ENCODE peak calls at places on chromosome 4, in eight cellular contexts. W, G, L, O, V, R, P and K are unnamed samples.

GRCh38 chr4:48778431-48779094 is 1.5 kb downstream of the FRYL start:
- DNase-seq in O (no peak), R (peak), L (no peak), G (peak), W (peak), P (no peak), V (no peak), K (no peak)

GRCh38 chr4:150212485-150212884 is 134.2 kb downstream of the DCLK2 start:
- DNase-seq in V (no peak), P (no peak), L (no peak), O (no peak), G (no peak), W (no peak), R (no peak), K (no peak)

GRCh38 chr4:119020158-119020557 is 115.5 kb upstream of the MYOZ2 start:
- DNase-seq in V (no peak), P (no peak), W (peak), O (no peak), G (peak), R (peak), L (no peak), K (no peak)

GRCh38 chr4:47913858-47914218 is 545 bp downstream of the NFXL1 start:
- DNase-seq in W (no peak), P (peak), O (peak), R (no peak), L (no peak), V (peak), G (no peak), K (peak)

GRCh38 chr4:3371581-3372001 is 70.2 kb upstream of the HGFAC start:
- DNase-seq in V (no peak), L (no peak), R (no peak), P (no peak), W (no peak), O (no peak), G (no peak), K (no peak)

GRCh38 chr4:107131295-107131694 is 95.2 kb upstream of the DKK2 start:
- DNase-seq in W (peak), R (peak), O (no peak), V (no peak), G (peak), P (no peak), L (no peak), K (no peak)

GRCh38 chr4:11105715-11106114 is 323.0 kb downstream of the HS3ST1 start:
- DNase-seq in O (no peak), W (no peak), G (no peak), P (no peak), R (no peak), L (no peak), V (no peak), K (no peak)

GRCh38 chr4:4762909-4763814 is 96.3 kb upstream of the MSX1 start:
- DNase-seq in V (no peak), W (peak), R (peak), G (peak), O (no peak), L (peak), P (peak), K (no peak)

GRCh38 chr4:140343303-140343702 is 30.1 kb upstream of the SCOC start:
- DNase-seq in G (no peak), W (no peak), R (no peak), L (no peak), P (no peak), V (no peak), O (no peak), K (no peak)

GRCh38 chr4:8547108-8547911 is 32.9 kb upstream of the GPR78 start:
- DNase-seq in O (no peak), W (peak), G (peak), L (no peak), R (peak), P (peak), V (peak), K (no peak)

GRCh38 chr4:152990471-152991131 is 54.5 kb downstream of the FHDC1 start:
- DNase-seq in L (no peak), P (no peak), R (no peak), G (no peak), W (no peak), V (no peak), O (no peak), K (no peak)

GRCh38 chr4:25908491-25908901 is 5.5 kb upstream of the SMIM20 start:
- DNase-seq in O (no peak), V (no peak), L (peak), W (peak), P (no peak), G (peak), R (peak), K (no peak)

GRCh38 chr4:70855464-70855863 is 15.8 kb upstream of the GRSF1 start:
- DNase-seq in O (no peak), R (no peak), P (no peak), L (no peak), G (no peak), W (no peak), V (no peak), K (no peak)

GRCh38 chr4:153497988-153498967 is 32.1 kb downstream of the TMEM131L start:
- DNase-seq in P (no peak), O (no peak), G (peak), V (peak), L (no peak), R (peak), W (peak), K (no peak)

GRCh38 chr4:14084598-14084997 is 457.1 kb upstream of the BOD1L1 start:
- DNase-seq in V (no peak), O (no peak), G (no peak), W (no peak), P (peak), L (no peak), R (no peak), K (no peak)

GRCh38 chr4:37476256-37476655 is 209.9 kb downstream of the RELL1 start:
- DNase-seq in G (no peak), P (no peak), V (no peak), W (no peak), L (no peak), O (no peak), R (no peak), K (no peak)

GRCh38 chr4:179112441-179113170 is 1670.4 kb upstream of the AGA start:
- DNase-seq in R (no peak), G (no peak), L (no peak), W (no peak), V (no peak), O (no peak), P (no peak), K (no peak)

GRCh38 chr4:2788532-2789103 is 4.3 kb upstream of the SH3BP2 start:
- DNase-seq in O (peak), W (no peak), R (no peak), G (peak), L (no peak), V (no peak), P (no peak), K (no peak)

GRCh38 chr4:120132935-120133334 is 66.3 kb upstream of the MAD2L1 start:
- DNase-seq in W (no peak), P (no peak), G (peak), R (peak), O (no peak), L (no peak), V (peak), K (no peak)

GRCh38 chr4:8555716-8556115 is 24.5 kb upstream of the GPR78 start:
- DNase-seq in R (no peak), O (no peak), W (no peak), G (no peak), P (no peak), V (no peak), L (no peak), K (no peak)

GRCh38 chr4:147780137-147780777 is 48.4 kb downstream of the ARHGAP10 start:
- DNase-seq in G (no peak), P (no peak), L (no peak), R (no peak), O (no peak), V (no peak), W (no peak), K (no peak)

GRCh38 chr4:42609051-42609450 is 47.9 kb downstream of the ATP8A1 start:
- DNase-seq in L (no peak), W (no peak), O (no peak), P (no peak), V (no peak), G (no peak), R (no peak), K (no peak)

GRCh38 chr4:26590639-26591038 is 6.8 kb downstream of the TBC1D19 start:
- DNase-seq in L (no peak), O (no peak), R (peak), G (no peak), P (no peak), W (no peak), V (no peak), K (no peak)

GRCh38 chr4:64883087-64883926 is 474.1 kb upstream of the TECRL start:
- DNase-seq in G (no peak), L (no peak), W (no peak), R (no peak), O (no peak), P (no peak), V (no peak), K (no peak)

GRCh38 chr4:68953056-68953455 is 1.5 kb upstream of the UGT2A3 start:
- DNase-seq in L (no peak), P (no peak), R (no peak), V (no peak), O (no peak), W (no peak), G (no peak), K (no peak)

GRCh38 chr4:25402521-25402920 is 25.5 kb downstream of the ANAPC4 start:
- DNase-seq in W (no peak), L (no peak), P (no peak), V (no peak), R (no peak), G (peak), O (no peak), K (no peak)

GRCh38 chr4:88963817-88964216 is 93.2 kb downstream of the FAM13A start:
- DNase-seq in V (no peak), L (no peak), O (no peak), W (peak), R (peak), P (no peak), G (no peak), K (no peak)

GRCh38 chr4:76430519-76431388 is 4.3 kb upstream of the SHROOM3 start:
- DNase-seq in P (no peak), W (peak), L (peak), V (peak), G (peak), O (no peak), R (peak), K (no peak)

GRCh38 chr4:87499415-87500106 is 29.6 kb downstream of the SPARCL1 start:
- DNase-seq in W (no peak), O (no peak), R (no peak), G (peak), L (no peak), V (no peak), P (no peak), K (no peak)

GRCh38 chr4:87498446-87498900 is 30.7 kb downstream of the SPARCL1 start:
- DNase-seq in W (peak), O (no peak), G (peak), P (no peak), R (peak), V (no peak), L (peak), K (no peak)

GRCh38 chr4:87497586-87497985 is 31.6 kb downstream of the SPARCL1 start:
- DNase-seq in G (no peak), V (no peak), W (no peak), O (no peak), L (no peak), P (no peak), R (no peak), K (no peak)

GRCh38 chr4:87500107-87500462 is 29.1 kb downstream of the SPARCL1 start:
- DNase-seq in L (no peak), P (no peak), R (no peak), O (no peak), W (no peak), V (no peak), G (no peak), K (no peak)

GRCh38 chr4:87497141-87497540 is 32.0 kb downstream of the SPARCL1 start:
- DNase-seq in O (no peak), P (peak), G (no peak), L (no peak), R (peak), V (peak), W (no peak), K (no peak)
- TF ChIP-seq CTCF in O (peak), P (peak), G (peak), L (peak), R (peak), V (peak), W (peak), K (peak)

GRCh38 chr4:158169931-158170690 is 2.7 kb downstream of the GASK1B start:
- DNase-seq in G (peak), O (no peak), W (no peak), R (peak), V (no peak), P (no peak), L (no peak), K (no peak)

GRCh38 chr4:158170691-158171455 is 2.0 kb downstream of the GASK1B start:
- DNase-seq in O (peak), P (peak), R (peak), G (no peak), L (no peak), V (no peak), W (no peak), K (no peak)

GRCh38 chr4:158171456-158171790 is 1.4 kb downstream of the GASK1B start:
- DNase-seq in W (no peak), V (no peak), O (no peak), P (no peak), G (peak), L (no peak), R (peak), K (no peak)

GRCh38 chr4:158172196-158172557 is 648 bp downstream of the GASK1B start:
- DNase-seq in P (no peak), O (no peak), R (peak), G (peak), W (no peak), V (no peak), L (no peak), K (no peak)

GRCh38 chr4:158172558-158173258 is at the start of gene GASK1B:
- DNase-seq in G (peak), V (peak), R (peak), O (no peak), L (peak), W (peak), P (peak), K (no peak)
- TF ChIP-seq CTCF in G (peak), V (peak), R (peak), O (peak), L (peak), W (peak), P (peak), K (peak)

DNA sequence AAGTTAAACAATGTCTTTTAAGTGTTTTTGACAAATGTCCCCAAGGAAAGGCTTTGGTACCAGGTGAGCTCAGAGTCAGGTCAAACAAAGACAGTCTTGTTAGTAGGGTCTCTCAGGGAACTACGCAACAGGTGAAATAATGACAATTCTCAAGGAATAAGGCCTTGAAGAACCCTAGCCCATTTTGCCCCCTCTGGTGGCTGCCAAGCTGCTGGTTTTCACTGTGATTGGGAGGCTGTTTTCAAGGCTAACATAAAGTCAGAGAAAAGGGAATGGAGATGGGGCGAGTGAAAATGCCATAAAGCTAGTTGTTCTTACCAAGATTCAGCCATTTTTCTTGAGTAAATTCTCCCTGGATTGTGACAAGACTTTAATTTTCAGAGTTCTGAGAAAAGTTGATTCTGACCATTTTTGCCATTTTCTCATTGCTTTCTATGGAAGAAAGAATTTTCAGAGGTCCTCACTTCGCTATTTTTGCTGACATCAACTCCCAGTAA is 58.7 kb downstream of the RWDD4 start:
- DNase-seq in L (no peak), O (no peak), P (peak), W (no peak), V (peak), R (no peak), G (no peak), K (no peak)
- TF ChIP-seq CTCF in L (peak), O (no peak), P (no peak), W (peak), V (peak), R (peak), G (peak), K (peak)

GRCh38 chr4:56544573-56545131 is 39.1 kb downstream of the ARL9 start:
- DNase-seq in W (peak), G (peak), V (peak), L (peak), O (peak), R (peak), P (peak), K (peak)

GRCh38 chr4:56551516-56551915 is 45.9 kb downstream of the ARL9 start:
- DNase-seq in L (no peak), P (no peak), V (no peak), G (no peak), R (no peak), O (no peak), W (no peak), K (no peak)

GRCh38 chr4:56552273-56552672 is 46.7 kb downstream of the ARL9 start:
- DNase-seq in R (no peak), P (no peak), V (no peak), G (no peak), L (no peak), O (no peak), W (no peak), K (no peak)

DNA sequence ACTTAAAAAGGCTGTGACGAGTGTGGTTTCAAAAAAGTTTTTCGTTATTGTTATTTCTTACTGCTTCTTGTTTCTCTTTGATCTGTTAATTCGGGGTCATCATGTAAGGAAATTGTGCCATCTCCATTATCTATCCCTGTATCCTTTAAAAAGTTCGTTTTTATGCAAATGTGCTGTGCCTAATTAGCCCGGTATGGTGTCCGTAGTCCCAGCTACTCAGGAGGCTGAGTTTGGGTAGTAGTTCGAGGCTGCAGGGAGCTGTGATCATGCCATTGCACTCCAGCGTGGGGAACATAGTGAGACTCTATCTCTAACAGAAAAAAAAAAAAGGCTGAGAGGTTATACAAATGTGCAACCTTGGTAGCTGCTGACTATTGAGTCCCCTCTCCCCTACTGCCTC is 45.1 kb downstream of the ARL9 start:
- DNase-seq in P (no peak), V (no peak), W (no peak), L (no peak), O (no peak), R (no peak), G (no peak), K (no peak)
- TF ChIP-seq CTCF in P (no peak), V (no peak), W (no peak), L (no peak), O (no peak), R (no peak), G (no peak), K (no peak)

GRCh38 chr4:56787380-56787779 is 34.1 kb downstream of the SPINK2 start:
- DNase-seq in P (no peak), G (no peak), R (no peak), L (no peak), O (no peak), W (no peak), V (no peak), K (no peak)
- TF ChIP-seq CTCF in P (no peak), G (no peak), R (no peak), L (no peak), O (no peak), W (no peak), V (no peak), K (no peak)

DNA sequence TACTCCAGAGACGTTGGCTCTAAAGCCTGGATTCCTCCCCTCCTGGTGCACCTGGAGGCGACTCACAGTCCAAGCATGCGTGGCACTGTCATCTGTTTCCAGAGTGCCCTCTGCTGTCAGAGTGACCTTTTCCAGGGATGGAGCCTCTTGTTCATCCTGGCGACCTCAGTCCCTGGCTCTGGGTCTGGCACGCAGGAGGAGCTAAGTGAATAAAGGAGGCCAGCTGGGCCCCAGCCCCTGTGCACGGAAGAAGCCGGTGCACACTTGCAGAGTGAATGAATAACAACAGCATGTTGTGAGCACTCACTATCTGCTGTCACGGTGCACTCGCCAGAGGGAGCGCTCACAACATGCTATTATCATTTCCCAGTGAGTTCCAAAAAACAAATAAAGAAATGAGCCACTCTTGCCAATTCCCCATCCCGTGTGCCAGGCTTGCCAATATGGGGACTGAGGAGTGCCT is 27.8 kb upstream of the PSAPL1 start:
- DNase-seq in R (peak), V (peak), O (no peak), L (no peak), W (peak), P (no peak), G (no peak), K (no peak)
- TF ChIP-seq CTCF in R (no peak), V (no peak), O (peak), L (no peak), W (peak), P (no peak), G (no peak), K (no peak)